ENCODE peak calls at places on chromosomes 2 and 18, in six cellular contexts. One of them, this sample, is unnamed.

GRCh38 chr2:10919415-10919775 is 7.7 kb downstream of the KCNF1 start:
- DNase-seq in GM12865: no peak
- DNase-seq in AG08396: no peak
- DNase-seq in central memory CD8-positive, alpha-beta T cell: no peak
- DNase-seq in NCI-H1105: no peak
- DNase-seq in NCI-H1417 treated with DMSO at 0.1 percent for 48 hours: no peak
- DNase-seq in this sample: no peak

GRCh38 chr2:126733795-126734194 is 77.8 kb downstream of the GYPC start:
- DNase-seq in GM12865: no peak
- DNase-seq in NCI-H1105: no peak
- DNase-seq in central memory CD8-positive, alpha-beta T cell: no peak
- DNase-seq in NCI-H1417 treated with DMSO at 0.1 percent for 48 hours: no peak
- DNase-seq in AG08396: no peak
- DNase-seq in this sample: no peak

GRCh38 chr2:118530976-118531375 is 316.5 kb downstream of the EN1 start:
- DNase-seq in NCI-H1417 treated with DMSO at 0.1 percent for 48 hours: no peak
- DNase-seq in central memory CD8-positive, alpha-beta T cell: no peak
- DNase-seq in NCI-H1105: no peak
- DNase-seq in GM12865: no peak
- DNase-seq in AG08396: no peak
- DNase-seq in this sample: no peak

GRCh38 chr2:144645055-144645778 is 125.3 kb upstream of the ZEB2 start:
- DNase-seq in NCI-H1417 treated with DMSO at 0.1 percent for 48 hours: no peak
- DNase-seq in NCI-H1105: no peak
- DNase-seq in AG08396: peak; percentile 9
- DNase-seq in GM12865: no peak
- DNase-seq in central memory CD8-positive, alpha-beta T cell: no peak
- DNase-seq in this sample: no peak

GRCh38 chr2:96580771-96581170 is 44.2 kb downstream of the ARID5A start:
- DNase-seq in AG08396: no peak
- DNase-seq in central memory CD8-positive, alpha-beta T cell: no peak
- DNase-seq in NCI-H1417 treated with DMSO at 0.1 percent for 48 hours: no peak
- DNase-seq in GM12865: peak; percentile 30
- DNase-seq in NCI-H1105: no peak
- DNase-seq in this sample: no peak

GRCh38 chr2:159185401-159186130 is 100.9 kb downstream of the WDSUB1 start:
- DNase-seq in GM12865: peak; percentile 77
- DNase-seq in AG08396: peak; percentile 51
- DNase-seq in NCI-H1105: no peak
- DNase-seq in central memory CD8-positive, alpha-beta T cell: no peak
- DNase-seq in NCI-H1417 treated with DMSO at 0.1 percent for 48 hours: no peak
- DNase-seq in this sample: no peak

GRCh38 chr2:17058772-17059402 is 393.3 kb upstream of the CYRIA start:
- DNase-seq in NCI-H1417 treated with DMSO at 0.1 percent for 48 hours: no peak
- DNase-seq in NCI-H1105: no peak
- DNase-seq in central memory CD8-positive, alpha-beta T cell: no peak
- DNase-seq in GM12865: no peak
- DNase-seq in AG08396: no peak
- DNase-seq in this sample: no peak

GRCh38 chr2:181077128-181077709 is 96.8 kb downstream of the UBE2E3 start:
- DNase-seq in AG08396: peak; percentile 30
- DNase-seq in GM12865: peak; percentile 79
- DNase-seq in NCI-H1105: peak; percentile 16
- DNase-seq in central memory CD8-positive, alpha-beta T cell: peak; percentile 28
- DNase-seq in NCI-H1417 treated with DMSO at 0.1 percent for 48 hours: no peak
- DNase-seq in this sample: no peak

GRCh38 chr2:46951290-46952064 is 35.9 kb upstream of the MCFD2 start:
- DNase-seq in NCI-H1417 treated with DMSO at 0.1 percent for 48 hours: no peak
- DNase-seq in AG08396: no peak
- DNase-seq in NCI-H1105: no peak
- DNase-seq in central memory CD8-positive, alpha-beta T cell: no peak
- DNase-seq in GM12865: no peak
- DNase-seq in this sample: no peak

GRCh38 chr2:59530258-59530657 is 1023.2 kb downstream of the BCL11A start:
- DNase-seq in GM12865: no peak
- DNase-seq in NCI-H1417 treated with DMSO at 0.1 percent for 48 hours: no peak
- DNase-seq in central memory CD8-positive, alpha-beta T cell: no peak
- DNase-seq in AG08396: no peak
- DNase-seq in NCI-H1105: no peak
- DNase-seq in this sample: no peak

GRCh38 chr2:21011876-21012556 is 31.9 kb downstream of the APOB start:
- DNase-seq in NCI-H1417 treated with DMSO at 0.1 percent for 48 hours: no peak
- DNase-seq in GM12865: no peak
- DNase-seq in NCI-H1105: no peak
- DNase-seq in AG08396: no peak
- DNase-seq in central memory CD8-positive, alpha-beta T cell: no peak
- DNase-seq in this sample: no peak

GRCh38 chr18:47747260-47747795 is 183.1 kb downstream of the SMAD2 start:
- DNase-seq in AG08396: no peak
- DNase-seq in NCI-H1417 treated with DMSO at 0.1 percent for 48 hours: no peak
- DNase-seq in NCI-H1105: no peak
- DNase-seq in GM12865: no peak
- DNase-seq in central memory CD8-positive, alpha-beta T cell: no peak
- DNase-seq in this sample: no peak

GRCh38 chr2:60552096-60552850 is 1.2 kb downstream of the BCL11A start:
- DNase-seq in AG08396: no peak
- DNase-seq in NCI-H1417 treated with DMSO at 0.1 percent for 48 hours: no peak
- DNase-seq in NCI-H1105: no peak
- DNase-seq in central memory CD8-positive, alpha-beta T cell: no peak
- DNase-seq in GM12865: peak; percentile 26
- DNase-seq in this sample: no peak

GRCh38 chr2:29196792-29197788 is 81.9 kb downstream of the CLIP4 start:
- DNase-seq in GM12865: peak; percentile 81
- DNase-seq in AG08396: peak; percentile 60
- DNase-seq in central memory CD8-positive, alpha-beta T cell: peak; percentile 67
- DNase-seq in NCI-H1105: peak; percentile 11
- DNase-seq in NCI-H1417 treated with DMSO at 0.1 percent for 48 hours: no peak
- DNase-seq in this sample: peak; percentile 78

GRCh38 chr2:74419345-74419744 is 2.1 kb downstream of the C2orf81 start:
- DNase-seq in NCI-H1105: no peak
- DNase-seq in GM12865: no peak
- DNase-seq in central memory CD8-positive, alpha-beta T cell: no peak
- DNase-seq in AG08396: no peak
- DNase-seq in NCI-H1417 treated with DMSO at 0.1 percent for 48 hours: no peak
- DNase-seq in this sample: no peak

GRCh38 chr2:14806567-14807077 is 174.1 kb downstream of the LRATD1 start:
- DNase-seq in AG08396: no peak
- DNase-seq in NCI-H1105: no peak
- DNase-seq in GM12865: no peak
- DNase-seq in central memory CD8-positive, alpha-beta T cell: no peak
- DNase-seq in NCI-H1417 treated with DMSO at 0.1 percent for 48 hours: no peak
- DNase-seq in this sample: no peak

GRCh38 chr18:47175895-47176575 is at the start of gene IER3IP1:
- DNase-seq in GM12865: peak; percentile 95
- DNase-seq in central memory CD8-positive, alpha-beta T cell: peak; percentile 81
- DNase-seq in NCI-H1417 treated with DMSO at 0.1 percent for 48 hours: peak; percentile 78
- DNase-seq in NCI-H1105: peak; percentile 89
- DNase-seq in AG08396: peak; percentile 93
- DNase-seq in this sample: peak; percentile 88

GRCh38 chr2:168541887-168542286 is 85.8 kb downstream of the CERS6 start:
- DNase-seq in NCI-H1105: no peak
- DNase-seq in central memory CD8-positive, alpha-beta T cell: no peak
- DNase-seq in GM12865: no peak
- DNase-seq in AG08396: no peak
- DNase-seq in NCI-H1417 treated with DMSO at 0.1 percent for 48 hours: no peak
- DNase-seq in this sample: no peak

This sample was measured in stimulated activated CD4-positive, alpha-beta T cell treated with anti-CD3 and anti-CD28 coated beads, Interleukin-1b, Interleukin-23, amount 100 ng/mL, for 48 hours.